ENCODE peak calls at places on chromosome X, in eight cellular contexts. U, O, F, Q, N, M, C and V are unnamed samples.

GRCh38 chrX:150148749-150149672 is 210.7 kb upstream of the EOLA2 start:
- DNase-seq in N (no peak), Q (no peak), U (no peak), F (no peak), M (no peak), C (no peak), O (no peak), V (no peak)

GRCh38 chrX:3712080-3712869 is 1.2 kb downstream of the PRKX start:
- DNase-seq in U (peak; percentile 2), F (no peak), Q (no peak), C (no peak), M (peak; percentile 49), O (peak; percentile 14), N (no peak), V (peak; percentile 66)

GRCh38 chrX:149060921-149061320 is 444.2 kb downstream of the IDS start:
- DNase-seq in Q (no peak), O (no peak), C (no peak), M (no peak), F (no peak), N (no peak), U (no peak), V (no peak)

GRCh38 chrX:87299563-87300160 is 217.9 kb upstream of the KLHL4 start:
- DNase-seq in N (no peak), U (peak; percentile 15), F (no peak), Q (no peak), M (peak; percentile 41), C (no peak), O (peak; percentile 1), V (no peak)

GRCh38 chrX:17294561-17294960 is 80.4 kb upstream of the NHS start:
- DNase-seq in Q (no peak), O (no peak), C (no peak), U (no peak), N (no peak), F (no peak), M (no peak), V (no peak)

GRCh38 chrX:46589977-46590723 is 16.6 kb downstream of the CHST7 start:
- DNase-seq in Q (no peak), N (no peak), C (no peak), F (no peak), O (no peak), M (peak; percentile 58), U (peak; percentile 9), V (no peak)

GRCh38 chrX:39808471-39808917 is 289.3 kb downstream of the BCOR start:
- DNase-seq in O (no peak), N (no peak), F (no peak), M (peak; percentile 58), C (no peak), Q (no peak), U (no peak), V (no peak)

GRCh38 chrX:39716802-39717540 is 380.8 kb downstream of the BCOR start:
- DNase-seq in M (no peak), N (no peak), O (no peak), C (no peak), F (no peak), Q (no peak), U (no peak), V (no peak)